ENCODE peak calls at places on chromosome 22, in four cellular contexts. K is WTC11, W is K562, O is HepG2. V is an unnamed sample.
A peak's percentile ranks its signal among the peaks of the same experiment; 100 is the strongest.

GRCh38 chr22:49959782-49960158 is 802 bp upstream of the PIM3 start:
- DNase-seq in K (no peak), O (peak; percentile 74), W (no peak), V (no peak)

GRCh38 chr22:39254789-39255298 is 10.1 kb upstream of the PDGFB start:
- DNase-seq in W (no peak), K (no peak), O (no peak), V (no peak)

GRCh38 chr22:22981670-22982571 is 88.4 kb upstream of the GNAZ start:
- DNase-seq in O (no peak), W (no peak), K (no peak), V (no peak)

GRCh38 chr22:44537016-44537936 is 39.2 kb upstream of the RTL6 start:
- DNase-seq in K (no peak), W (no peak), O (no peak), V (no peak)

GRCh38 chr22:37288521-37288920 is 6.2 kb downstream of the CYTH4 start:
- DNase-seq in W (no peak), O (no peak), K (no peak), V (no peak)

GRCh38 chr22:20019661-20020532 is 1.0 kb upstream of the TANGO2 start:
- DNase-seq in K (no peak), W (no peak), O (no peak), V (no peak)

GRCh38 chr22:50115693-50116092 is 25.9 kb downstream of the MOV10L1 start:
- DNase-seq in W (no peak), K (no peak), O (peak; percentile 46), V (no peak)

GRCh38 chr22:37259540-37260029 is 15.5 kb upstream of the RAC2 start:
- DNase-seq in O (no peak), K (peak; percentile 62), W (peak; percentile 46), V (no peak)

GRCh38 chr22:23833911-23834317 is 4.9 kb downstream of the DERL3 start:
- DNase-seq in O (no peak), K (no peak), W (no peak), V (no peak)

GRCh38 chr22:20565761-20566160 is 58.4 kb downstream of the MED15 start:
- DNase-seq in K (no peak), W (no peak), O (no peak), V (no peak)

GRCh38 chr22:17108256-17109112 is 12.7 kb downstream of the TMEM121B start:
- DNase-seq in O (no peak), K (no peak), W (no peak), V (no peak)

GRCh38 chr22:50169774-50170341 is 673 bp upstream of the PANX2 start:
- DNase-seq in O (no peak), K (no peak), W (peak; percentile 78), V (peak; percentile 65)

GRCh38 chr22:44918166-44918924 is 91.5 kb downstream of the PHF21B start:
- DNase-seq in K (no peak), W (no peak), O (no peak), V (no peak)

GRCh38 chr22:42184852-42185251 is 54.2 kb upstream of the CYP2D6 start:
- DNase-seq in K (no peak), O (no peak), W (no peak), V (no peak)

GRCh38 chr22:38724926-38725571 is 19.3 kb downstream of the GTPBP1 start:
- DNase-seq in K (no peak), O (peak; percentile 58), W (no peak), V (peak; percentile 70)

GRCh38 chr22:19887251-19887985 is 32.7 kb upstream of the GNB1L start:
- DNase-seq in K (peak; percentile 5), O (no peak), W (no peak), V (no peak)

GRCh38 chr22:44550666-44551491 is 52.8 kb upstream of the RTL6 start:
- DNase-seq in W (no peak), K (no peak), O (no peak), V (no peak)

GRCh38 chr22:39290724-39291161 is 28.7 kb downstream of the RPL3 start:
- DNase-seq in W (no peak), O (peak; percentile 56), K (no peak), V (no peak)

GRCh38 chr22:39278040-39278439 is 33.3 kb upstream of the PDGFB start:
- DNase-seq in K (no peak), W (no peak), O (no peak), V (no peak)

GRCh38 chr22:29647954-29648737 is 44.7 kb downstream of the NF2 start:
- DNase-seq in W (no peak), K (no peak), O (no peak), V (no peak)

GRCh38 chr22:50081426-50082196 is 3.6 kb downstream of the MLC1 start:
- DNase-seq in K (no peak), W (no peak), O (no peak), V (no peak)

GRCh38 chr22:44739024-44739423 is 13.4 kb upstream of the ARHGAP8 start:
- DNase-seq in O (no peak), W (no peak), K (no peak), V (no peak)

GRCh38 chr22:25067851-25068421 is 115.4 kb downstream of the KIAA1671 start:
- DNase-seq in O (no peak), K (no peak), W (no peak), V (no peak)

GRCh38 chr22:34851918-34852662 is 213.9 kb upstream of the ISX start:
- DNase-seq in K (no peak), O (no peak), W (no peak), V (no peak)

GRCh38 chr22:35315855-35316745 is 16.4 kb downstream of the TOM1 start:
- DNase-seq in W (no peak), O (no peak), K (no peak), V (no peak)

GRCh38 chr22:37248251-37248650 is 4.2 kb upstream of the RAC2 start:
- DNase-seq in K (no peak), W (no peak), O (no peak), V (no peak)

GRCh38 chr22:42280836-42281235 is 10.4 kb upstream of the TCF20 start:
- DNase-seq in K (no peak), O (no peak), W (no peak), V (no peak)

GRCh38 chr22:27751277-27752070 is 50.1 kb downstream of the MN1 start:
- DNase-seq in O (no peak), K (no peak), W (no peak), V (no peak)

DNA sequence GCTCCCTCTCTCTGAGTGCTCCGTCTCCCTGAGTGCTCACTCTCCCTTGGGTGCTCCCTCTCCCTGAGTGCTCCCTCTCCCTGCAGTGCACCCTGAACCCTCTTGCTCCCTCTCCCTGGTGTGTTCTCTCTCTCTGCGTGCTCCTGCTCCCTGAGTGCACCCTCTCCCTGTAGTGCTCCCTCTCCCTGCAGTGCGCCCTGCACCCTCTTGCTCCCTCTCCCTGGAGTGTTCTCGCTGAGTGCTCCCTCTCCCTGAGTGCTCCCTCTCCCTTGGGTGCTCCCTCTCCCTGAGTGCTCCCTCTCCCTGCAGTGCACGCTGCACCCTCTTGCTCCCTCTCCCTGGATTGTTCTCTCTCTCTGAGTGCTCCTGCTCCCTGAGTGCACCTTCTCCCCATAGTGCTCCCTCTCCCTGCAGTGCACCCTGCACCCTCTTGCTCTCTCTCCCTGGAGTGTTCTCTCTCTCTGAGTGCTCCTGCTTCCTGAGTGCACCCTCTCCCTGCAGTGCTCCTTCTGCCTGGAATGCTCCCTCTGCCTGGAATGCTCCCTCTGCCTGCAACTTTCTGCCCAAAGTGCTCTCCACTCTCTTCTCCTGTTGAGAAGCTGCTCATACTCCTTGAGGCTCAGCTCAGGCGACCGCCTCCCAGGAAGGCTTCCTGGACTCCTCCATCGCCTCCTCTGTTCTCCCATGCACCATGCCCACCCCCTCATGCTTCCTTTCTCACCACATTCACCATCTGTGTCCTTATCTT is 48.4 kb upstream of the WNT7B start:
- DNase-seq in W (no peak), O (no peak), K (peak; percentile 6), V (no peak)
- TF ChIP-seq ELF4 in W (no peak), O (no peak), K (no peak), V (no peak)

GRCh38 chr22:48554893-48555552 is 1272.7 kb downstream of the BRD1 start:
- DNase-seq in K (peak; percentile 64), O (no peak), W (no peak), V (no peak)
- TF ChIP-seq ELF4 in K (no peak), O (no peak), W (no peak), V (no peak)

DNA sequence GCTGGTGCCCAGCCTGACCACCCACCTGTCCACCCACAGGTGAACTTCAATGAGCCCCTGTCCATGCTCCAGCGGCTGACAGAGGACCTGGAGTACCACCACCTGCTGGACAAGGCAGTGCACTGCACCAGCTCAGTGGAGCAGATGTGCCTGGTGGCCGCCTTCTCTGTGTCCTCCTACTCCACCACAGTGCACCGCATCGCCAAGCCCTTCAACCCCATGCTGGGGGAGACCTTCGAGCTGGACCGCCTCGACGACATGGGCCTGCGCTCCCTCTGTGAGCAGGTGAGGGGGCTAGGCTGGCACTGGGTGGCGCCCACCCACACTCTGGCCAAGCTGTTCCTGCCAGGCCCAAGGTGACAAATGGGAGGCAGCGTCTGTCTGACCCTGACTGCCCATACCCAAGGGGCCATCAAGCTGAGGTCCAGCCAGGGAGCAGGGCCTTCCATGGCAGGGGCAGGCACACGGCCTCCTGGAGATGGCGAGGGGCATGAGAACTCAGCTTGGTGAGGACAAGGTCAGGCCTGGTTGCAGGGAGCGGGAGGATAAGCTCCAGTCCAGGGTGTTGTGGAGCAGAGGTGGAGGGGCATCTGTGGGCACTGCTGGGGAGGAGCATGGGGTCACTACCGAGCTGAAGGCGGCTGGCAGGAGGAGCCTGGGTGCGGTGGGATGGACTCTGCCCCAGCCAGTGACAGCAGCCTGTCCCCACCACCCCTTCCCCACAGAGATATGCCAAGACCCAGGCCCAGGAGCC is 77.7 kb downstream of the MORC2 start:
- DNase-seq in O (no peak), K (peak; percentile 76), W (peak; percentile 43), V (peak; percentile 78)
- TF ChIP-seq ELF4 in O (no peak), K (no peak), W (no peak), V (no peak)

DNA sequence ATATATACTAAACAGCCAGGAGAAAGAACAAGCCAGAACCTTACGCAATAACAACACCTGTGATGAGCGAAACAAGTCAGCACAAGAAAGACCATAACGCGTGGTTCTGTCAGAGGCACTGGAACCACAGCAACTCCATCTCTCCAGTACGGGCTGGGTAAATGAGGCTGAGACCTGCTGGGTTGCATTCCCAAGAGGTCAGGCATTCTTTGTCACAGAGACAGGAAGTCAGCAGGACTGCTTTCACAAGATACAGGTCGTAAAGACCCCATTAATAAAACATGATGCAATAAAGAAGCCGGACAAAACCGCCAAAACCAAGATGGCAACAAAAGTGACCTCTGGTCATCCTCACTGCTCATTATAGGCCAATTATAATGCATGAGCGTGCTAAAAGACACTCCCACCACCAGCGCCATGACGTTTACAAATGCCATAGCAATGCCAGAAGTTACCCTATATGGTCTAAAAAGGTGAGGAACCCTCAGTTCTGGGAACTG is 21.7 kb downstream of the TPST2 start:
- DNase-seq in O (no peak), K (peak; percentile 67), W (no peak), V (no peak)
- TF ChIP-seq ELF4 in O (no peak), K (no peak), W (no peak), V (no peak)

DNA sequence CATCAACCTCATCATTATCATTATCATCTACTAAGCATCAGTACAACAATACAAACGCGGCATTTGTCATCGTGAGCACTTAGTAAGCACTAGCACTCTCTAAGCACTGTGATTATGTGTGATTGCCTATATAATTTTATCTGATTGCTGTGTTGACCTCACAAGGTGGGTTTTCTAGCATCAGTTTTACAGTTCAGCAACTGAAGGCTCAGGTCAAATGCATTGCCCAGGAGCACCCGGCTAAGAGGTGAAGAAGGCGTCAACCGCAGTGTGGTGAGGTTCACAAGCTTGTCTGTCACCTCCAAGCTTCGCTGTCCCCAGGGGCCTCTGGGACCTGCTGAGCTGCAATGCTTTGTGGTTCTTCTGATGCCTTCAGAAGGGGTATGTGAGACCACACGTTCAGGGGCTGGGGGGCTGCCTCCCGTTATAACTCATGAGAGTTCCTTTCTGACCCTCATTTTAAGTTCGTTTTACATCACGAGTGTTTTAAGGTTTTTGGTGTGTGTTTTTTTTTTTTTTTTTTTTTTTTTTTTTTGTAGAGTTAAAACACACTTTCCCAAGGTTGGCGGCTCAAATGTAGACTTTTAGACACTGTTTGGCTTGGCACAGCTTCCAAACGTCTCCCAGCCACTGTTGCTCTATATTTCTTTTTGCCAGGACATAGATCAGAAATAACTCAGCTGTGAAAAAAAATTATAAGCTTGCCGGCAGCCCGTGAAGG is 33.8 kb upstream of the SCUBE1 start:
- DNase-seq in K (no peak), W (no peak), O (no peak), V (no peak)
- TF ChIP-seq ELF4 in K (no peak), W (no peak), O (no peak), V (no peak)

V was measured in HEK293T.